ENCODE peak calls at places on chromosomes 4 and X, in four cellular contexts. One of them, this sample, is unnamed.

GRCh38 chr4:183407635-183408463 is 36.6 kb upstream of the CDKN2AIP start:
- DNase-seq in GM03348: no peak
- DNase-seq in effector CD4-positive, alpha-beta T cell: no peak
- DNase-seq in KG1: no peak
- DNase-seq in this sample: no peak

GRCh38 chr4:1399508-1400190 is 6.6 kb downstream of the NKX1-1 start:
- DNase-seq in GM03348: no peak
- DNase-seq in effector CD4-positive, alpha-beta T cell: no peak
- DNase-seq in KG1: no peak
- DNase-seq in this sample: peak

GRCh38 chrX:109841869-109842579 is 109.0 kb upstream of the ACSL4 start:
- DNase-seq in GM03348: no peak
- DNase-seq in effector CD4-positive, alpha-beta T cell: no peak
- DNase-seq in KG1: no peak
- DNase-seq in this sample: no peak

GRCh38 chr4:163448541-163449203 is 24.9 kb downstream of the TKTL2 start:
- DNase-seq in GM03348: peak
- DNase-seq in effector CD4-positive, alpha-beta T cell: no peak
- DNase-seq in KG1: no peak
- DNase-seq in this sample: no peak

GRCh38 chr4:3145251-3145908 is 70.9 kb downstream of the HTT start:
- DNase-seq in GM03348: peak
- DNase-seq in effector CD4-positive, alpha-beta T cell: no peak
- DNase-seq in KG1: no peak
- DNase-seq in this sample: no peak

GRCh38 chrX:33831211-33831610 is 300.9 kb downstream of the FAM47A start:
- DNase-seq in GM03348: no peak
- DNase-seq in effector CD4-positive, alpha-beta T cell: no peak
- DNase-seq in KG1: no peak
- DNase-seq in this sample: no peak

GRCh38 chr4:54499308-54500074 is 158.3 kb upstream of the KIT start:
- DNase-seq in GM03348: peak
- DNase-seq in effector CD4-positive, alpha-beta T cell: no peak
- DNase-seq in KG1: no peak
- DNase-seq in this sample: no peak

GRCh38 chr4:89172865-89173264 is 61.5 kb downstream of the TIGD2 start:
- DNase-seq in GM03348: no peak
- DNase-seq in effector CD4-positive, alpha-beta T cell: no peak
- DNase-seq in KG1: no peak
- DNase-seq in this sample: no peak

GRCh38 chr4:5750052-5750950 is 39.3 kb downstream of the EVC start:
- DNase-seq in GM03348: peak
- DNase-seq in effector CD4-positive, alpha-beta T cell: no peak
- DNase-seq in KG1: no peak
- DNase-seq in this sample: peak

GRCh38 chr4:144288011-144288903 is 147.7 kb upstream of the GYPA start:
- DNase-seq in GM03348: no peak
- DNase-seq in effector CD4-positive, alpha-beta T cell: no peak
- DNase-seq in KG1: no peak
- DNase-seq in this sample: no peak

GRCh38 chr4:2081540-2081939 is 22.4 kb downstream of the NAT8L start:
- DNase-seq in GM03348: no peak
- DNase-seq in effector CD4-positive, alpha-beta T cell: no peak
- DNase-seq in KG1: no peak
- DNase-seq in this sample: peak

GRCh38 chr4:46016306-46016705 is 107.5 kb downstream of the GABRG1 start:
- DNase-seq in GM03348: no peak
- DNase-seq in effector CD4-positive, alpha-beta T cell: no peak
- DNase-seq in KG1: no peak
- DNase-seq in this sample: no peak

GRCh38 chrX:65463550-65463949 is 71.0 kb downstream of the LAS1L start:
- DNase-seq in GM03348: peak
- DNase-seq in effector CD4-positive, alpha-beta T cell: no peak
- DNase-seq in KG1: no peak
- DNase-seq in this sample: no peak

GRCh38 chr4:89226665-89227572 is 80.7 kb downstream of the GPRIN3 start:
- DNase-seq in GM03348: peak
- DNase-seq in effector CD4-positive, alpha-beta T cell: peak
- DNase-seq in KG1: peak
- DNase-seq in this sample: no peak

GRCh38 chr4:4339504-4340085 is 47.3 kb upstream of the NSG1 start:
- DNase-seq in GM03348: no peak
- DNase-seq in effector CD4-positive, alpha-beta T cell: no peak
- DNase-seq in KG1: no peak
- DNase-seq in this sample: no peak

GRCh38 chr4:169256101-169256612 is 14.6 kb downstream of the SH3RF1 start:
- DNase-seq in GM03348: peak
- DNase-seq in effector CD4-positive, alpha-beta T cell: no peak
- DNase-seq in KG1: no peak
- DNase-seq in this sample: no peak

GRCh38 chrX:42519666-42520231 is 258.2 kb downstream of the PPP1R2C start:
- DNase-seq in GM03348: peak
- DNase-seq in effector CD4-positive, alpha-beta T cell: no peak
- DNase-seq in KG1: no peak
- DNase-seq in this sample: no peak

GRCh38 chr4:48557478-48557877 is 67.4 kb downstream of the ZAR1 start:
- DNase-seq in GM03348: no peak
- DNase-seq in effector CD4-positive, alpha-beta T cell: no peak
- DNase-seq in KG1: no peak
- DNase-seq in this sample: no peak

GRCh38 chr4:57424231-57424897 is 314.2 kb upstream of the IGFBP7 start:
- DNase-seq in GM03348: peak
- DNase-seq in effector CD4-positive, alpha-beta T cell: no peak
- DNase-seq in KG1: no peak
- DNase-seq in this sample: no peak

GRCh38 chrX:72121381-72121780 is 10.3 kb downstream of the RTL5 start:
- DNase-seq in GM03348: peak
- DNase-seq in effector CD4-positive, alpha-beta T cell: no peak
- DNase-seq in KG1: peak
- DNase-seq in this sample: peak

GRCh38 chr4:186719925-186720694 is 3.5 kb downstream of the FAT1 start:
- DNase-seq in GM03348: no peak
- DNase-seq in effector CD4-positive, alpha-beta T cell: no peak
- DNase-seq in KG1: no peak
- DNase-seq in this sample: no peak

GRCh38 chrX:140508958-140509357 is 4.1 kb upstream of the SOX3 start:
- DNase-seq in GM03348: no peak
- DNase-seq in effector CD4-positive, alpha-beta T cell: no peak
- DNase-seq in KG1: no peak
- DNase-seq in this sample: no peak

GRCh38 chr4:40998680-40999358 is 215.5 kb downstream of the APBB2 start:
- DNase-seq in GM03348: peak
- DNase-seq in effector CD4-positive, alpha-beta T cell: no peak
- DNase-seq in KG1: no peak
- DNase-seq in this sample: no peak

GRCh38 chr4:56684320-56684719 is 3.2 kb upstream of the HOPX start:
- DNase-seq in GM03348: no peak
- DNase-seq in effector CD4-positive, alpha-beta T cell: no peak
- DNase-seq in KG1: no peak
- DNase-seq in this sample: no peak

GRCh38 chr4:118834960-118835895 is 698 bp downstream of the SEC24D start:
- DNase-seq in GM03348: peak
- DNase-seq in effector CD4-positive, alpha-beta T cell: peak
- DNase-seq in KG1: peak
- DNase-seq in this sample: no peak

GRCh38 chr4:158254328-158254727 is 44.0 kb downstream of the TMEM144 start:
- DNase-seq in GM03348: no peak
- DNase-seq in effector CD4-positive, alpha-beta T cell: no peak
- DNase-seq in KG1: no peak
- DNase-seq in this sample: no peak

GRCh38 chr4:185357220-185357619 is 38.5 kb downstream of the LRP2BP start:
- DNase-seq in GM03348: no peak
- DNase-seq in effector CD4-positive, alpha-beta T cell: no peak
- DNase-seq in KG1: no peak
- DNase-seq in this sample: no peak

GRCh38 chrX:154419688-154420401 is 8.5 kb downstream of the TAFAZZIN start:
- DNase-seq in GM03348: no peak
- DNase-seq in effector CD4-positive, alpha-beta T cell: no peak
- DNase-seq in KG1: no peak
- DNase-seq in this sample: no peak